ENCODE peak calls at places on chromosomes 7 and 10, in eight cellular contexts. T, S, U, X, W, F, L and O are unnamed samples.

GRCh38 chr10:3757250-3757637 is 27.8 kb downstream of the KLF6 start:
- DNase-seq in X (no peak), S (no peak), T (no peak), W (no peak), U (no peak), F (no peak), L (no peak), O (no peak)

GRCh38 chr10:57786331-57786730 is 481.4 kb downstream of the IPMK start:
- DNase-seq in U (no peak), S (no peak), F (no peak), X (no peak), T (no peak), W (no peak), L (no peak), O (no peak)

GRCh38 chr7:104938741-104939390 is 75.1 kb upstream of the KMT2E start:
- DNase-seq in X (no peak), W (no peak), S (no peak), F (no peak), U (no peak), T (no peak), L (peak; percentile 59), O (no peak)

GRCh38 chr7:8125680-8126444 is 136.1 kb downstream of the ICA1 start:
- DNase-seq in T (no peak), X (no peak), U (no peak), W (no peak), F (peak; percentile 95), S (no peak), L (no peak), O (no peak)

GRCh38 chr7:41640487-41640886 is 62.4 kb downstream of the INHBA start:
- DNase-seq in F (no peak), W (peak; percentile 8), T (no peak), X (no peak), L (no peak), U (no peak), S (no peak), O (no peak)

GRCh38 chr10:112203328-112204076 is 19.9 kb upstream of the GPAM start:
- DNase-seq in F (peak; percentile 16), W (peak; percentile 46), T (no peak), X (no peak), U (no peak), S (no peak), L (no peak), O (no peak)

GRCh38 chr7:55128693-55129394 is 110.0 kb downstream of the EGFR start:
- DNase-seq in W (peak; percentile 63), U (no peak), L (no peak), S (no peak), X (no peak), T (no peak), F (no peak), O (no peak)

GRCh38 chr10:100829103-100829870 is 83.5 kb upstream of the SLF2 start:
- DNase-seq in T (peak; percentile 31), X (no peak), L (peak; percentile 72), W (no peak), S (no peak), F (no peak), U (no peak), O (peak; percentile 21)

GRCh38 chr7:52030722-52031121 is 714.1 kb upstream of the COBL start:
- DNase-seq in F (no peak), L (no peak), U (no peak), S (no peak), W (no peak), T (no peak), X (no peak), O (no peak)

GRCh38 chr7:135774284-135774683 is 25.7 kb upstream of the FAM180A start:
- DNase-seq in U (peak; percentile 14), X (no peak), W (peak; percentile 87), S (no peak), L (no peak), F (no peak), T (peak; percentile 52), O (no peak)

GRCh38 chr10:8051109-8051781 is 3.2 kb upstream of the GATA3 start:
- DNase-seq in S (no peak), X (peak; percentile 81), F (no peak), L (peak; percentile 68), U (no peak), T (no peak), W (no peak), O (no peak)

GRCh38 chr7:135409845-135410545 is 99.9 kb downstream of the CNOT4 start:
- DNase-seq in F (no peak), X (no peak), W (no peak), U (no peak), L (no peak), S (no peak), T (no peak), O (peak; percentile 30)

GRCh38 chr7:32415519-32415918 is 74.7 kb downstream of the LSM5 start:
- DNase-seq in S (no peak), U (no peak), F (no peak), W (no peak), X (no peak), L (no peak), T (no peak), O (no peak)

GRCh38 chr10:57579926-57580325 is 687.8 kb downstream of the IPMK start:
- DNase-seq in F (no peak), S (no peak), L (peak; percentile 10), W (peak; percentile 2), T (peak; percentile 2), X (no peak), U (peak; percentile 46), O (no peak)

GRCh38 chr10:69359089-69360025 is 57.4 kb downstream of the TACR2 start:
- DNase-seq in S (no peak), U (no peak), W (no peak), F (no peak), L (no peak), X (no peak), T (no peak), O (no peak)

GRCh38 chr10:69361303-69361614 is 55.5 kb downstream of the TACR2 start:
- DNase-seq in T (no peak), X (no peak), F (no peak), S (no peak), L (no peak), U (no peak), W (no peak), O (no peak)

GRCh38 chr10:69362471-69362954 is 54.2 kb downstream of the TACR2 start:
- DNase-seq in X (no peak), F (no peak), S (no peak), W (peak; percentile 90), U (no peak), T (no peak), L (peak; percentile 44), O (no peak)

GRCh38 chr10:69358148-69358795 is 58.4 kb downstream of the TACR2 start:
- DNase-seq in F (no peak), X (no peak), U (no peak), T (no peak), S (no peak), L (no peak), W (no peak), O (no peak)

GRCh38 chr10:69360485-69361302 is 56.0 kb downstream of the TACR2 start:
- DNase-seq in F (no peak), X (no peak), U (no peak), T (peak; percentile 94), L (no peak), S (no peak), W (peak; percentile 93), O (no peak)
- TF ChIP-seq RAD21 in F (no peak), X (no peak), U (no peak), T (no peak), L (no peak), S (no peak), W (no peak), O (no peak)

GRCh38 chr10:26216577-26216948 is at the start of gene GAD2:
- DNase-seq in F (no peak), U (no peak), T (no peak), X (peak; percentile 66), L (no peak), W (no peak), S (no peak), O (no peak)

GRCh38 chr10:26215534-26215922 is 1.0 kb upstream of the GAD2 start:
- DNase-seq in W (no peak), X (no peak), L (no peak), U (no peak), F (no peak), S (no peak), T (no peak), O (no peak)

GRCh38 chr10:26214538-26215461 is 1.8 kb upstream of the GAD2 start:
- DNase-seq in W (no peak), S (no peak), U (no peak), T (no peak), X (peak; percentile 70), L (peak; percentile 11), F (no peak), O (no peak)

GRCh38 chr10:26216949-26217395 is 398 bp downstream of the GAD2 start:
- DNase-seq in X (no peak), W (no peak), F (no peak), T (no peak), U (no peak), L (peak; percentile 14), S (no peak), O (no peak)

GRCh38 chr10:26215923-26216576 is 524 bp upstream of the GAD2 start:
- DNase-seq in F (no peak), W (no peak), T (peak; percentile 25), X (peak; percentile 87), U (no peak), L (peak; percentile 50), S (no peak), O (no peak)
- TF ChIP-seq RAD21 in F (no peak), W (no peak), T (no peak), X (no peak), U (no peak), L (no peak), S (no peak), O (no peak)

GRCh38 chr10:72228318-72228751 is 12.3 kb upstream of the ASCC1 start:
- DNase-seq in W (no peak), U (no peak), S (no peak), T (no peak), F (no peak), L (peak; percentile 37), X (no peak), O (no peak)
- TF ChIP-seq RAD21 in W (no peak), U (no peak), S (no peak), T (no peak), F (no peak), L (peak; percentile 0), X (no peak), O (no peak)

GRCh38 chr7:80078882-80079281 is 55.7 kb upstream of the GNAI1 start:
- DNase-seq in S (no peak), U (no peak), L (no peak), T (no peak), F (no peak), W (no peak), X (no peak), O (no peak)

GRCh38 chr7:80082214-80082613 is 52.4 kb upstream of the GNAI1 start:
- DNase-seq in U (no peak), T (no peak), S (no peak), W (peak; percentile 10), L (no peak), F (no peak), X (no peak), O (no peak)

GRCh38 chr7:80078159-80078731 is 56.4 kb upstream of the GNAI1 start:
- DNase-seq in X (no peak), S (no peak), L (no peak), W (peak; percentile 40), T (peak; percentile 15), U (no peak), F (no peak), O (no peak)
- TF ChIP-seq RAD21 in X (no peak), S (no peak), L (no peak), W (no peak), T (no peak), U (no peak), F (no peak), O (no peak)